ENCODE peak calls at places on chromosomes 11 and 22, in seven cellular contexts. Z is OCI-LY7, K is heart right ventricle, Y is endothelial cell of umbilical vein, C is MM.1S, P is astrocyte, V is body of pancreas. T is an unnamed sample. For H3K4me1, the result is how much of the 10 kb centered on the place peaks cover.

GRCh38 chr11:103648670-103649400 is 387.6 kb upstream of the DDI1 start:
- DNase-seq in Z (no peak), K (no peak), Y (no peak), C (no peak), P (peak), V (no peak), T (no peak)

GRCh38 chr22:47351836-47352579 is 589.6 kb downstream of the TBC1D22A start:
- DNase-seq in Z (no peak), K (no peak), Y (no peak), C (no peak), P (no peak), V (peak), T (no peak)

GRCh38 chr11:27095050-27095449 is 54.4 kb downstream of the BBOX1 start:
- DNase-seq in Z (no peak), K (no peak), Y (no peak), C (no peak), P (no peak), V (no peak), T (no peak)

GRCh38 chr11:6705905-6706535 is 22.9 kb upstream of the MRPL17 start:
- DNase-seq in Z (peak), K (no peak), Y (peak), C (peak), P (peak), V (peak), T (peak)

GRCh38 chr11:22634897-22635629 is 9.4 kb upstream of the FANCF start:
- DNase-seq in Z (no peak), K (peak), Y (no peak), C (peak), P (peak), V (peak), T (no peak)

GRCh38 chr11:33723238-33723881 is 12.9 kb downstream of the CD59 start:
- DNase-seq in Z (no peak), K (no peak), Y (peak), C (no peak), P (peak), V (no peak), T (no peak)

GRCh38 chr11:114080219-114080618 is 20.7 kb downstream of the ZBTB16 start:
- DNase-seq in Z (no peak), K (no peak), Y (peak), C (peak), P (no peak), V (no peak), T (no peak)

GRCh38 chr11:82823635-82824614 is 76.3 kb downstream of the PRCP start:
- DNase-seq in Z (peak), K (no peak), Y (peak), C (no peak), P (no peak), V (no peak), T (no peak)

GRCh38 chr11:97938789-97939188 is 1082.0 kb upstream of the CNTN5 start:
- DNase-seq in Z (no peak), K (no peak), Y (no peak), C (no peak), P (no peak), V (no peak), T (no peak)

GRCh38 chr11:30424851-30425250 is 101.9 kb downstream of the ARL14EP start:
- DNase-seq in Z (no peak), K (no peak), Y (no peak), C (no peak), P (no peak), V (no peak), T (no peak)

GRCh38 chr11:42315267-42315666 is 855.8 kb upstream of the LRRC4C start:
- DNase-seq in Z (no peak), K (no peak), Y (peak), C (no peak), P (peak), V (no peak), T (no peak)

GRCh38 chr11:86919557-86920210 is 35.5 kb downstream of the FZD4 start:
- DNase-seq in Z (peak), K (no peak), Y (peak), C (peak), P (peak), V (no peak), T (no peak)

GRCh38 chr11:73140213-73141030 is 1.7 kb downstream of the FCHSD2 start:
- DNase-seq in Z (peak), K (peak), Y (peak), C (peak), P (peak), V (peak), T (no peak)

GRCh38 chr11:112211556-112211955 is 14.7 kb upstream of the PTS start:
- DNase-seq in Z (no peak), K (no peak), Y (no peak), C (no peak), P (no peak), V (no peak), T (no peak)

GRCh38 chr11:44950625-44951472 is at the start of gene TP53I11:
- DNase-seq in Z (no peak), K (peak), Y (peak), C (peak), P (peak), V (peak), T (peak)

GRCh38 chr22:38172489-38173155 is 9.0 kb downstream of the PLA2G6 start:
- DNase-seq in Z (no peak), K (peak), Y (peak), C (no peak), P (peak), V (peak), T (no peak)
- H3K27ac ChIP-seq in Z (no peak), K (peak), Y (peak), C (no peak), P (no peak), V (peak), T (no peak)

GRCh38 chr22:31629741-31630184 is 32.3 kb downstream of the PISD start:
- DNase-seq in Z (peak), K (no peak), Y (no peak), C (no peak), P (no peak), V (no peak), T (no peak)
- H3K4me1 ChIP-seq in Z (half or more), K (half or more), Y (under half), C (under half), P (under half), V (half or more), T (under half)

DNA sequence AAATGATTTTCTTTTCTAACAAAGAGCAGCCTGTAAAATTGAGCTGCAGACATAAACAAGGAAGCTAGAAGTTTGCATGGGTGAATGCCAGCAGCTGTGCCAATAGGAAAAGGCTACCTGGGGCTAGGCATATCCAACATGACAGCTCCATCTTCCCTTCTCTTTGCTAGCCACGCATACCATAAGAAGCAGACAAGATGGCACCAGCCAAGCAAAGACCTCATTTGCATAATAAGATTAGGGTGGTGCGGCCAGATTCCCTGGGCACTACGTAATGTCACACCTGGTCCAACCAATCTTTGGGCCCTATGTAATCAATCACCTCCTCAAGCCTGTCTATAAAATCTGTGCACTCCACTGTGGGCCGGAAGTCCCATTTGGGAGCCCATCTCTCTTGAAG is 108.3 kb downstream of the SWAP70 start:
- DNase-seq in Z (no peak), K (no peak), Y (no peak), C (no peak), P (no peak), V (no peak), T (no peak)
- H3K27ac ChIP-seq in Z (no peak), K (no peak), Y (no peak), C (no peak), P (no peak), V (no peak), T (no peak)

GRCh38 chr11:78943841-78944240 is 369.2 kb upstream of the NARS2 start:
- DNase-seq in Z (no peak), K (no peak), Y (no peak), C (peak), P (no peak), V (no peak), T (no peak)

GRCh38 chr11:78952188-78952587 is 377.5 kb upstream of the NARS2 start:
- DNase-seq in Z (no peak), K (no peak), Y (no peak), C (no peak), P (no peak), V (no peak), T (no peak)

GRCh38 chr11:78949976-78950690 is 375.5 kb upstream of the NARS2 start:
- DNase-seq in Z (no peak), K (no peak), Y (no peak), C (no peak), P (no peak), V (no peak), T (no peak)

GRCh38 chr11:78952866-78953265 is 378.2 kb upstream of the NARS2 start:
- DNase-seq in Z (no peak), K (no peak), Y (no peak), C (no peak), P (no peak), V (no peak), T (no peak)

DNA sequence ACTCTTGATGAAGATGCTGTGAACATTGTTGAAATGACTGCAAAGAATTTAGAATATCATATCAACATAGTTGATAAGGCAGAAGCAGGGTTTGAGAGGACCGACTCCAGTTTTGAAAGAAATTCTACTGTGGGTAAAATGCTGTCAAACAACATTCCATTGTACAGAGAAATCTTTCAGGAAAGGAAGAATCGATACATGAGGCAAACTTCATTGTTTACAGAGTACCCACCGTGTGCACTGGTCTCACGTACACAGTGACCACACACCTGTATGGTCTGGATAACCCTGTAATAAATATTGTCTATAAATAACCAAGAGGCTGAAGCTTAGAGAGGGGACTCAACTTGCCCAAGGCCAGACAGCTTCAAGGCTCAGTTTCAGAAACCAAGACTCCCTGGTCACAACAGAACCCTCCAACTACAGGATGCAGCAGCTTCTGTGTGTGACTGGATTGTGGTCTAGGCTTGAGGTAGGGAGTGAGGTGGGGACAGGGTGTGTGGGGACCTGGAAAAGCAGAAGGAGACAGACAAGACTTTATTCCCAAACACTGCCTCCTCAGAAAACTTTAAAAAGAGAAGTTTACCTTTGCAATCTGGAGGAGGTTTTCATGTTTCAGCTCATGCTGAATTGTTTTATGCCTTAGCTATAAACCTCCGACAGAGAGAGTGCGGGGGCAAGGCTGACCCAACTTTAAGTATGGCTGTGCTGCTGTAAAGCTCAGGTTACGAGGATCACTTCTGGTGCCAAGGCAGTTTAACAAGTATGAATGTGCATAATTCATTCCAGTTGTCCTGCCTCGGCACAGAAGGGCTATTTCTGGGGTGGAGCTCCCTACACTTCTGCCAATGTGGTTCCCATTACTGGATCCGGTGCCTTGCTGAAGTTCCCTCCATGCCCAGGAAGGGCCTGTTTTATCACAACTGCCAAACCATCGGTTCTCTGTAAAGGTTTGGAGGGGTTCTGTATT is 372.6 kb upstream of the NARS2 start:
- DNase-seq in Z (no peak), K (no peak), Y (no peak), C (no peak), P (no peak), V (no peak), T (no peak)
- H3K4me1 ChIP-seq in Z (under half), K (under half), Y (under half), C (under half), P (under half), V (under half), T (under half)

GRCh38 chr11:96214745-96215093 is 128.3 kb downstream of the MAML2 start:
- DNase-seq in Z (no peak), K (no peak), Y (no peak), C (no peak), P (no peak), V (no peak), T (no peak)
- H3K27ac ChIP-seq in Z (peak), K (peak), Y (peak), C (peak), P (peak), V (peak), T (peak)

DNA sequence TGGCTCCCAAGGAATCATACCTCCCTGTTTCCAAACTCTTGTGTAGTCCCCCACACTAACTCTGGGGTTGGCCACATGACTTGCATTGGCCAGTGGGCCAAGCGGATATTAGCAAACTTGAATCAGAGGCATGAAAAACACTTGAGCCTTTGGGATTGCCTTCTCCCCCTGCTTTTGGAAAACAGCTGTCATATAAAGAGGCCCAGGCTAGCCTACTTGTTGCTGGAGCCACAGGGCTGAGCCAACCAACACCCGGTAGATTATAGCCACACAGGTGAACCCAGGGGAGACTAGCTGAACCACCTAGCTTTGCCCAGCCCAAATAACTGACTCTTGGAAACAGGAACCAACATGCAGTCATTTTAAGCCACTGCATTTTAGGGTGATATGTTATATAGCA is 354.8 kb downstream of the TENM4 start:
- DNase-seq in Z (no peak), K (no peak), Y (no peak), C (no peak), P (no peak), V (no peak), T (no peak)
- H3K4me1 ChIP-seq in Z (under half), K (under half), Y (under half), C (under half), P (half or more), V (half or more), T (under half)

DNA sequence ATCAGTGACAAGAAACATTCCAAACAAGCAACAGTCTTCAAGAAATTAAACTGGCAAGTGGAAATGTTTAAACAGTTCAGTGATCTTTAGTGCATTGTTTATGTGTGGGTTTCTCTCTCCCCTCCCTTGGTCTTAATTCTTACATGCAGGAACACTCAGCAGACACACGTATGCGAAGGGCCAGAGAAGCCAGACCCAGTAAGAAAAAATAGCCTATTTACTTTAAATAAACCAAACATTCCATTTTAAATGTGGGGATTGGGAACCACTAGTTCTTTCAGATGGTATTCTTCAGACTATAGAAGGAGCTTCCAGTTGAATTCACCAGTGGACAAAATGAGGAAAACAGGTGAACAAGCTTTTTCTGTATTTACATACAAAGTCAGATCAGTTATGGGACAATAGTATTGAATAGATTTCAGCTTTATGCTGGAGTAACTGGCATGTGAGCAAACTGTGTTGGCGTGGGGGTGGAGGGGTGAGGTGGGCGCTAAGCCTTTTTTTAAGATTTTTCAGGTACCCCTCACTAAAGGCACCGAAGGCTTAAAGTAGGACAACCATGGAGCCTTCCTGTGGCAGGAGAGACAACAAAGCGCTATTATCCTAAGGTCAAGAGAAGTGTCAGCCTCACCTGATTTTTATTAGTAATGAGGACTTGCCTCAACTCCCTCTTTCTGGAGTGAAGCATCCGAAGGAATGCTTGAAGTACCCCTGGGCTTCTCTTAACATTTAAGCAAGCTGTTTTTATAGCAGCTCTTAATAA is 6.0 kb downstream of the MALAT1 start:
- DNase-seq in Z (no peak), K (no peak), Y (peak), C (peak), P (peak), V (no peak), T (peak)
- H3K27ac ChIP-seq in Z (peak), K (peak), Y (peak), C (peak), P (peak), V (peak), T (peak)

GRCh38 chr11:69002743-69003231 is 10.3 kb downstream of the MRGPRF start:
- DNase-seq in Z (no peak), K (no peak), Y (no peak), C (no peak), P (no peak), V (no peak), T (no peak)
- H3K4me1 ChIP-seq in Z (under half), K (under half), Y (under half), C (under half), P (under half), V (under half), T (under half)